ENCODE peak calls at places on chromosome 5, in five cellular contexts. One of them, this sample, is unnamed.

GRCh38 chr5:138464018-138464387 is 1.3 kb upstream of the EGR1 start:
- DNase-seq in psoas muscle: peak; percentile 99
- DNase-seq in colonic mucosa: peak; percentile 97
- DNase-seq in stimulated activated naive CD4-positive, alpha-beta T cell: peak; percentile 88
- DNase-seq in heart right ventricle: peak; percentile 95
- DNase-seq in this sample: peak; percentile 85

GRCh38 chr5:141914154-141914743 is 9.4 kb upstream of the DELE1 start:
- DNase-seq in psoas muscle: peak; percentile 64
- DNase-seq in colonic mucosa: peak; percentile 60
- DNase-seq in stimulated activated naive CD4-positive, alpha-beta T cell: no peak
- DNase-seq in heart right ventricle: peak; percentile 25
- DNase-seq in this sample: no peak

GRCh38 chr5:83441752-83442151 is 29.8 kb upstream of the VCAN start:
- DNase-seq in psoas muscle: no peak
- DNase-seq in colonic mucosa: no peak
- DNase-seq in stimulated activated naive CD4-positive, alpha-beta T cell: no peak
- DNase-seq in heart right ventricle: no peak
- DNase-seq in this sample: no peak

GRCh38 chr5:134964359-134965270 is 3.1 kb upstream of the CATSPER3 start:
- DNase-seq in psoas muscle: no peak
- DNase-seq in colonic mucosa: no peak
- DNase-seq in stimulated activated naive CD4-positive, alpha-beta T cell: peak; percentile 81
- DNase-seq in heart right ventricle: no peak
- DNase-seq in this sample: no peak

GRCh38 chr5:54944364-54944763 is 41.0 kb downstream of the ESM1 start:
- DNase-seq in psoas muscle: no peak
- DNase-seq in colonic mucosa: no peak
- DNase-seq in stimulated activated naive CD4-positive, alpha-beta T cell: peak; percentile 19
- DNase-seq in heart right ventricle: peak; percentile 16
- DNase-seq in this sample: peak; percentile 16

GRCh38 chr5:149141957-149142851 is 911 bp downstream of the ABLIM3 start:
- DNase-seq in psoas muscle: peak; percentile 56
- DNase-seq in colonic mucosa: no peak
- DNase-seq in stimulated activated naive CD4-positive, alpha-beta T cell: no peak
- DNase-seq in heart right ventricle: peak; percentile 62
- DNase-seq in this sample: no peak

GRCh38 chr5:126523818-126524522 is 71.0 kb downstream of the ALDH7A1 start:
- DNase-seq in psoas muscle: no peak
- DNase-seq in colonic mucosa: peak; percentile 13
- DNase-seq in stimulated activated naive CD4-positive, alpha-beta T cell: no peak
- DNase-seq in heart right ventricle: no peak
- DNase-seq in this sample: no peak

GRCh38 chr5:74649421-74649973 is 9.0 kb upstream of the ENC1 start:
- DNase-seq in psoas muscle: no peak
- DNase-seq in colonic mucosa: no peak
- DNase-seq in stimulated activated naive CD4-positive, alpha-beta T cell: no peak
- DNase-seq in heart right ventricle: no peak
- DNase-seq in this sample: no peak

GRCh38 chr5:170159101-170159698 is 53.5 kb downstream of the FOXI1 start:
- DNase-seq in psoas muscle: no peak
- DNase-seq in colonic mucosa: no peak
- DNase-seq in stimulated activated naive CD4-positive, alpha-beta T cell: no peak
- DNase-seq in heart right ventricle: no peak
- DNase-seq in this sample: no peak

GRCh38 chr5:91885291-91886265 is 502.5 kb upstream of the ARRDC3 start:
- DNase-seq in psoas muscle: no peak
- DNase-seq in colonic mucosa: no peak
- DNase-seq in stimulated activated naive CD4-positive, alpha-beta T cell: no peak
- DNase-seq in heart right ventricle: no peak
- DNase-seq in this sample: no peak

GRCh38 chr5:177374211-177374610 is 10.0 kb upstream of the SLC34A1 start:
- DNase-seq in psoas muscle: no peak
- DNase-seq in colonic mucosa: no peak
- DNase-seq in stimulated activated naive CD4-positive, alpha-beta T cell: no peak
- DNase-seq in heart right ventricle: no peak
- DNase-seq in this sample: no peak

GRCh38 chr5:132221781-132222648 is 5.6 kb downstream of the P4HA2 start:
- DNase-seq in psoas muscle: peak; percentile 67
- DNase-seq in colonic mucosa: peak; percentile 38
- DNase-seq in stimulated activated naive CD4-positive, alpha-beta T cell: no peak
- DNase-seq in heart right ventricle: peak; percentile 65
- DNase-seq in this sample: peak; percentile 62

GRCh38 chr5:53008751-53009150 is 19.6 kb downstream of the ITGA2 start:
- DNase-seq in psoas muscle: no peak
- DNase-seq in colonic mucosa: no peak
- DNase-seq in stimulated activated naive CD4-positive, alpha-beta T cell: no peak
- DNase-seq in heart right ventricle: no peak
- DNase-seq in this sample: no peak

GRCh38 chr5:123997354-123998215 is 485.6 kb downstream of the CSNK1G3 start:
- DNase-seq in psoas muscle: no peak
- DNase-seq in colonic mucosa: no peak
- DNase-seq in stimulated activated naive CD4-positive, alpha-beta T cell: no peak
- DNase-seq in heart right ventricle: no peak
- DNase-seq in this sample: peak; percentile 61

GRCh38 chr5:68460147-68460760 is 244.7 kb downstream of the PIK3R1 start:
- DNase-seq in psoas muscle: no peak
- DNase-seq in colonic mucosa: peak; percentile 68
- DNase-seq in stimulated activated naive CD4-positive, alpha-beta T cell: peak; percentile 16
- DNase-seq in heart right ventricle: peak; percentile 57
- DNase-seq in this sample: peak; percentile 24

GRCh38 chr5:98927242-98927987 is 1.4 kb downstream of the CHD1 start:
- DNase-seq in psoas muscle: no peak
- DNase-seq in colonic mucosa: peak; percentile 70
- DNase-seq in stimulated activated naive CD4-positive, alpha-beta T cell: peak; percentile 64
- DNase-seq in heart right ventricle: peak; percentile 65
- DNase-seq in this sample: no peak

GRCh38 chr5:100446879-100447278 is 88.3 kb upstream of the FAM174A start:
- DNase-seq in psoas muscle: no peak
- DNase-seq in colonic mucosa: no peak
- DNase-seq in stimulated activated naive CD4-positive, alpha-beta T cell: no peak
- DNase-seq in heart right ventricle: no peak
- DNase-seq in this sample: no peak

GRCh38 chr5:142446131-142446959 is 121.5 kb upstream of the SPRY4 start:
- DNase-seq in psoas muscle: no peak
- DNase-seq in colonic mucosa: no peak
- DNase-seq in stimulated activated naive CD4-positive, alpha-beta T cell: no peak
- DNase-seq in heart right ventricle: peak; percentile 19
- DNase-seq in this sample: no peak

GRCh38 chr5:8601831-8602354 is 732.9 kb downstream of the MTRR start:
- DNase-seq in psoas muscle: no peak
- DNase-seq in colonic mucosa: no peak
- DNase-seq in stimulated activated naive CD4-positive, alpha-beta T cell: no peak
- DNase-seq in heart right ventricle: no peak
- DNase-seq in this sample: no peak

GRCh38 chr5:87229780-87230179 is 37.9 kb upstream of the RASA1 start:
- DNase-seq in psoas muscle: no peak
- DNase-seq in colonic mucosa: no peak
- DNase-seq in stimulated activated naive CD4-positive, alpha-beta T cell: no peak
- DNase-seq in heart right ventricle: no peak
- DNase-seq in this sample: no peak

GRCh38 chr5:108727154-108727638 is 20.5 kb upstream of the FER start:
- DNase-seq in psoas muscle: no peak
- DNase-seq in colonic mucosa: peak; percentile 60
- DNase-seq in stimulated activated naive CD4-positive, alpha-beta T cell: no peak
- DNase-seq in heart right ventricle: peak; percentile 36
- DNase-seq in this sample: peak; percentile 12

GRCh38 chr5:141958113-141958512 is at the start of gene PCDH12:
- DNase-seq in psoas muscle: peak; percentile 68
- DNase-seq in colonic mucosa: no peak
- DNase-seq in stimulated activated naive CD4-positive, alpha-beta T cell: no peak
- DNase-seq in heart right ventricle: peak; percentile 83
- DNase-seq in this sample: no peak

GRCh38 chr5:40680741-40681350 is 1.1 kb downstream of the PTGER4 start:
- DNase-seq in psoas muscle: peak; percentile 59
- DNase-seq in colonic mucosa: peak; percentile 60
- DNase-seq in stimulated activated naive CD4-positive, alpha-beta T cell: peak; percentile 66
- DNase-seq in heart right ventricle: no peak
- DNase-seq in this sample: no peak

GRCh38 chr5:33745101-33745770 is 146.6 kb downstream of the ADAMTS12 start:
- DNase-seq in psoas muscle: no peak
- DNase-seq in colonic mucosa: no peak
- DNase-seq in stimulated activated naive CD4-positive, alpha-beta T cell: no peak
- DNase-seq in heart right ventricle: no peak
- DNase-seq in this sample: no peak

GRCh38 chr5:92378961-92379611 is 996.0 kb upstream of the ARRDC3 start:
- DNase-seq in psoas muscle: no peak
- DNase-seq in colonic mucosa: no peak
- DNase-seq in stimulated activated naive CD4-positive, alpha-beta T cell: no peak
- DNase-seq in heart right ventricle: no peak
- DNase-seq in this sample: no peak

GRCh38 chr5:40622463-40623252 is 57.1 kb upstream of the PTGER4 start:
- DNase-seq in psoas muscle: no peak
- DNase-seq in colonic mucosa: no peak
- DNase-seq in stimulated activated naive CD4-positive, alpha-beta T cell: no peak
- DNase-seq in heart right ventricle: no peak
- DNase-seq in this sample: no peak

GRCh38 chr5:32540446-32540845 is 44.9 kb upstream of the SUB1 start:
- DNase-seq in psoas muscle: no peak
- DNase-seq in colonic mucosa: no peak
- DNase-seq in stimulated activated naive CD4-positive, alpha-beta T cell: no peak
- DNase-seq in heart right ventricle: no peak
- DNase-seq in this sample: no peak

GRCh38 chr5:95668728-95669127 is 14.1 kb downstream of the SPATA9 start:
- DNase-seq in psoas muscle: no peak
- DNase-seq in colonic mucosa: no peak
- DNase-seq in stimulated activated naive CD4-positive, alpha-beta T cell: no peak
- DNase-seq in heart right ventricle: no peak
- DNase-seq in this sample: no peak